ENCODE peak calls at places on chromosomes 11 and 22, in nine cellular contexts. D is astrocyte of the spinal cord, G is adrenal gland, I is LNCaP clone FGC, Y is fibroblast of the aortic adventitia, P is suprapubic skin, O is heart left ventricle, J is kidney epithelial cell, R is PC-9. W is an unnamed sample.

GRCh38 chr22:36017661-36018091 is 10.9 kb downstream of the RBFOX2 start:
- DNase-seq in J (no peak), P (no peak), D (no peak), G (no peak), O (no peak), I (no peak), Y (no peak), R (no peak), W (no peak)

GRCh38 chr22:29380032-29380781 is 8.2 kb downstream of the AP1B1 start:
- DNase-seq in O (no peak), P (peak), J (no peak), D (no peak), G (no peak), Y (peak), R (peak), I (no peak), W (no peak)

GRCh38 chr11:34356130-34356529 is 1.7 kb downstream of the ABTB2 start:
- DNase-seq in I (no peak), G (no peak), Y (no peak), O (no peak), R (no peak), J (no peak), D (no peak), P (no peak), W (no peak)

GRCh38 chr22:50628543-50629134 is 687 bp upstream of the ARSA start:
- DNase-seq in Y (no peak), G (no peak), R (peak), P (peak), O (no peak), J (no peak), I (no peak), D (no peak), W (no peak)

GRCh38 chr22:22943521-22944267 is 56.1 kb downstream of the IGLL5 start:
- DNase-seq in R (no peak), D (no peak), J (no peak), I (no peak), G (peak), O (no peak), P (peak), Y (no peak), W (no peak)

GRCh38 chr11:37849731-37850130 is 1251.7 kb upstream of the RAG2 start:
- DNase-seq in I (no peak), P (no peak), O (no peak), G (no peak), Y (peak), J (no peak), D (no peak), R (no peak), W (no peak)

GRCh38 chr11:10575346-10575745 is 6.9 kb upstream of the LYVE1 start:
- DNase-seq in G (no peak), D (no peak), Y (no peak), O (no peak), I (no peak), R (no peak), P (no peak), J (no peak), W (no peak)

GRCh38 chr22:37254206-37254866 is 10.3 kb upstream of the RAC2 start:
- DNase-seq in G (no peak), O (no peak), I (no peak), J (no peak), Y (peak), R (peak), P (no peak), D (peak), W (peak)

GRCh38 chr11:73012121-73012863 is 129.8 kb downstream of the FCHSD2 start:
- DNase-seq in J (no peak), P (no peak), G (no peak), D (peak), R (no peak), Y (no peak), O (no peak), I (no peak), W (no peak)

GRCh38 chr22:36755316-36755715 is 20.6 kb downstream of the IFT27 start:
- DNase-seq in I (no peak), G (no peak), Y (no peak), O (no peak), R (no peak), P (peak), J (no peak), D (no peak), W (no peak)

GRCh38 chr11:46692450-46692849 is 8.0 kb downstream of the ARHGAP1 start:
- DNase-seq in J (no peak), R (no peak), I (no peak), Y (no peak), P (no peak), O (no peak), G (no peak), D (no peak), W (no peak)

GRCh38 chr11:82494988-82495432 is 238.7 kb downstream of the FAM181B start:
- DNase-seq in Y (no peak), I (peak), R (no peak), P (no peak), G (no peak), O (no peak), D (no peak), J (no peak), W (no peak)

GRCh38 chr11:97743205-97743742 is 1277.5 kb upstream of the CNTN5 start:
- DNase-seq in Y (peak), I (peak), G (no peak), J (peak), D (peak), O (no peak), P (no peak), R (no peak), W (no peak)

GRCh38 chr22:31628969-31629723 is 32.9 kb downstream of the PISD start:
- DNase-seq in O (no peak), G (no peak), I (no peak), Y (no peak), P (no peak), R (no peak), J (no peak), D (no peak), W (no peak)

GRCh38 chr11:115912484-115912945 is 408.3 kb upstream of the CADM1 start:
- DNase-seq in O (no peak), R (no peak), D (peak), G (no peak), Y (no peak), J (no peak), I (no peak), P (no peak), W (no peak)

GRCh38 chr22:37601540-37602442 is 6.8 kb upstream of the GGA1 start:
- DNase-seq in G (no peak), R (peak), J (peak), I (peak), O (no peak), D (peak), P (no peak), Y (peak), W (no peak)

GRCh38 chr22:22194931-22195264 is 49.7 kb upstream of the VPREB1 start:
- DNase-seq in Y (no peak), D (no peak), R (no peak), J (no peak), I (no peak), O (no peak), G (no peak), P (no peak), W (no peak)

GRCh38 chr22:30521368-30522156 is 16.1 kb upstream of the SEC14L4 start:
- DNase-seq in G (no peak), D (no peak), P (no peak), O (no peak), Y (no peak), I (no peak), J (no peak), R (no peak), W (no peak)

GRCh38 chr11:15770798-15771414 is 585.4 kb downstream of the SOX6 start:
- DNase-seq in Y (peak), D (peak), I (no peak), P (no peak), J (no peak), G (no peak), O (peak), R (no peak), W (peak)

GRCh38 chr11:67500818-67501584 is 4.2 kb downstream of the PITPNM1 start:
- DNase-seq in D (no peak), J (no peak), P (no peak), I (no peak), R (no peak), G (no peak), O (no peak), Y (no peak), W (no peak)

GRCh38 chr22:44020981-44021380 is 3.1 kb upstream of the PARVB start:
- DNase-seq in D (peak), P (no peak), R (no peak), I (no peak), G (no peak), J (no peak), Y (no peak), O (no peak), W (no peak)

GRCh38 chr11:128658499-128658898 is 35.4 kb upstream of the FLI1 start:
- DNase-seq in D (no peak), G (no peak), I (no peak), O (no peak), R (no peak), P (no peak), J (no peak), Y (no peak), W (no peak)

GRCh38 chr11:121931748-121932352 is 184.2 kb downstream of the BLID start:
- DNase-seq in R (peak), J (no peak), D (no peak), G (no peak), O (no peak), Y (no peak), P (no peak), I (no peak), W (no peak)

GRCh38 chr11:118258410-118258809 is 5.7 kb downstream of the MPZL2 start:
- DNase-seq in J (no peak), Y (no peak), O (no peak), D (no peak), I (no peak), P (no peak), R (peak), G (no peak), W (no peak)
- TF ChIP-seq CTCF in J (peak), Y (peak), O (no peak), D (peak), I (peak), P (no peak), R (peak), G (no peak), W (peak)

DNA sequence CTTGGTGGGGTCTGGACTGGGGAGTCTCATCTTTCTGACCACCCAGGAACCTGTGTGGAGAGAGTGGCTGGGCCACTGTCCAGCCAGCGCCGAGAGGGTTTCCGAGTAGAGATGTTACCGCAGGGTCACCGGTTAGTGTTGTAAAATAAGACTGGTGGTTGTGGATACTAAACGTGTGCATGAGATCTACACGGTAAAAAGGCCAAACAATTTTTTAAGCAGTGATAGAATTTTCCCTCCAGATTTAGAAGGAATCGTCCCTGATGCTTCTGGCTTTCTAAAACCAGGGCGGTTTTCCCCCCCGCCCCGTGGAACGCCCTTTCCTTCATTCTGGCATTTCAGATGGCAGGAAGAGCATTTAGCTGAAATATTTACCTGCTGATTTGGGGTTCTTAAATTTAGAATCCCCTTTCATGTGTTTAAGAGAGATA is 72.6 kb upstream of the PPARA start:
- DNase-seq in G (no peak), P (peak), J (no peak), R (no peak), I (no peak), D (no peak), Y (peak), O (no peak), W (no peak)
- H3K4me3 ChIP-seq in G (no peak), P (peak), J (peak), R (no peak), I (peak), D (peak), Y (peak), O (peak), W (peak)

GRCh38 chr11:75248924-75249256 is 8.3 kb downstream of the TPBGL start:
- DNase-seq in J (no peak), P (no peak), G (no peak), Y (no peak), R (no peak), O (no peak), I (no peak), D (no peak), W (no peak)
- TF ChIP-seq CTCF in J (no peak), P (no peak), G (no peak), Y (no peak), R (peak), O (no peak), I (no peak), D (no peak), W (no peak)

GRCh38 chr11:59197990-59198389 is 14.7 kb downstream of the MPEG1 start:
- DNase-seq in P (no peak), O (peak), G (peak), I (no peak), Y (peak), R (no peak), J (no peak), D (peak), W (no peak)
- H3K4me3 ChIP-seq in P (no peak), O (no peak), G (no peak), I (no peak), Y (no peak), R (no peak), J (no peak), D (no peak), W (no peak)

GRCh38 chr22:24104307-24105017 is 76.8 kb upstream of the SUSD2 start:
- DNase-seq in D (peak), Y (no peak), R (no peak), O (no peak), J (no peak), I (no peak), P (peak), G (no peak), W (no peak)

GRCh38 chr22:24102366-24103200 is 78.7 kb upstream of the SUSD2 start:
- DNase-seq in J (no peak), G (no peak), Y (no peak), I (no peak), D (no peak), O (no peak), P (peak), R (no peak), W (no peak)

GRCh38 chr22:24106385-24107381 is 74.6 kb upstream of the SUSD2 start:
- DNase-seq in R (no peak), O (no peak), J (no peak), G (no peak), D (no peak), Y (peak), P (no peak), I (no peak), W (no peak)

GRCh38 chr22:24105661-24106060 is 75.6 kb upstream of the SUSD2 start:
- DNase-seq in P (no peak), I (no peak), O (no peak), R (no peak), G (no peak), Y (no peak), D (no peak), J (no peak), W (no peak)

GRCh38 chr22:24105018-24105360 is 76.3 kb upstream of the SUSD2 start:
- DNase-seq in G (no peak), J (no peak), O (no peak), Y (peak), D (no peak), P (no peak), I (no peak), R (no peak), W (no peak)
- TF ChIP-seq CTCF in G (no peak), J (no peak), O (no peak), Y (no peak), D (no peak), P (no peak), I (no peak), R (no peak), W (no peak)

DNA sequence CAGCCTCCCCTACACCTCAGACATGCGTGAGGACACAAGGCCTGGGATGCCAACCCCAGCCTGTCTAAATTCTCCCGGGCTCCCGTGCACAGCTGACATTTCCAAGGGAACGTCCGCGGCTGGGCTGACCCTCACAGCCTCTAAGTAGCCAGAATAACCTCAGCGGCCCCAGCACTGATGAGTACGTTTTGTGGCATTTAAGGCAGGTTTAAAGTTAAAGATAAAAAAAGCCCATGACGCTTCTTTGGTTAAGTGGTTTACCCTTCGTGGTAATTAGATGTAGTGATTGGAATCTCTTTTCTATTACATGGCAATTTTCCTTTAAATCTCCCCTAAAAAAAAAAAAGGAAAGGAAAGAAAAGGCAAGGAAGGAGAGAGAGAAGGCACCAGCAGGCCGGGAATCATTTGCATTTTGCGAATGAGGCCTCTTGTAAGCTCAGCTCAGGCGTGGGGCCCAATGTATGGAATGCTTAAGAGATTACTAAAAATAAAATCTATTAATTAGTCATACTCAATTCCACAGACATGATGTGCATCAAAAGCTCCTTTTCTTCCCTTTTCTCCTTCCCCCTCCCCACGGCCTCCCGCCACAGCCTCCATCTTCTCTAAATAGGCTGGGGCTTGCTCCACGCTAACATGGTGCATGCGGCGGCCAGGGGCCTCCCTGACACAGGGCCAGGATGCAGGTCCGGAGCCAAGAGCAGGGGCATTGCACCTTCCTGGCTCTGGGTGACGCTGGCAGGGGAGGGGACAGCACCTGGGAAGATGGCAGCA is 44.1 kb downstream of the MACROD1 start:
- DNase-seq in G (no peak), D (peak), P (no peak), I (no peak), J (peak), O (no peak), Y (peak), R (no peak), W (peak)
- H3K4me3 ChIP-seq in G (no peak), D (no peak), P (no peak), I (no peak), J (no peak), O (no peak), Y (no peak), R (no peak), W (no peak)

GRCh38 chr22:27335102-27335660 is 466.4 kb downstream of the MN1 start:
- DNase-seq in G (no peak), O (no peak), R (no peak), J (no peak), P (no peak), I (no peak), Y (no peak), D (no peak), W (no peak)

GRCh38 chr22:27329966-27330645 is 471.4 kb downstream of the MN1 start:
- DNase-seq in G (no peak), O (no peak), P (no peak), R (no peak), J (no peak), I (no peak), Y (no peak), D (no peak), W (no peak)

GRCh38 chr22:27329471-27329870 is 472.1 kb downstream of the MN1 start:
- DNase-seq in J (no peak), R (no peak), O (no peak), I (no peak), G (no peak), P (no peak), D (no peak), Y (no peak), W (no peak)

GRCh38 chr22:27327981-27328721 is 473.4 kb downstream of the MN1 start:
- DNase-seq in D (no peak), R (no peak), J (no peak), G (no peak), Y (no peak), P (no peak), I (no peak), O (no peak), W (no peak)

GRCh38 chr22:27331526-27332281 is 469.9 kb downstream of the MN1 start:
- DNase-seq in D (peak), O (no peak), I (no peak), P (no peak), R (no peak), J (no peak), G (no peak), Y (peak), W (no peak)
- TF ChIP-seq CTCF in D (peak), O (peak), I (peak), P (peak), R (peak), J (peak), G (peak), Y (peak), W (peak)

DNA sequence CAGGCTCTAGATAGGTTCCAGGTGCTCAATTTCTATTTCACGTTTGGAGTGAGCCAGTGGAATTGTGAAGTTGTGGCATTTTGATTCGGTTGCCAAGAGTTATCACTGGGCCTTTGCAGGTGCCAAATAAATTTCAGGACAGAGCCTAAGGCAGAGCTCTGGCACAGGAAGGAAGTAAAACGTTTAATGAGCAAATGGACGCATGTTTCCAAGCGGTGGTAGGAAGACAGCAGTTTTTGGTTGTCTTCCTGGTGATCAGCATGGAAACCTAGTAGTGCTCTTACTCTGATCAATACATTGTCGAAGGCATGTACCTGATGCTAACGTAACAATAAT is 452 bp downstream of the BIRC3 start:
- DNase-seq in D (no peak), I (no peak), R (no peak), O (no peak), G (no peak), P (no peak), J (no peak), Y (peak), W (no peak)
- H3K4me3 ChIP-seq in D (peak), I (peak), R (peak), O (peak), G (peak), P (peak), J (peak), Y (peak), W (peak)

DNA sequence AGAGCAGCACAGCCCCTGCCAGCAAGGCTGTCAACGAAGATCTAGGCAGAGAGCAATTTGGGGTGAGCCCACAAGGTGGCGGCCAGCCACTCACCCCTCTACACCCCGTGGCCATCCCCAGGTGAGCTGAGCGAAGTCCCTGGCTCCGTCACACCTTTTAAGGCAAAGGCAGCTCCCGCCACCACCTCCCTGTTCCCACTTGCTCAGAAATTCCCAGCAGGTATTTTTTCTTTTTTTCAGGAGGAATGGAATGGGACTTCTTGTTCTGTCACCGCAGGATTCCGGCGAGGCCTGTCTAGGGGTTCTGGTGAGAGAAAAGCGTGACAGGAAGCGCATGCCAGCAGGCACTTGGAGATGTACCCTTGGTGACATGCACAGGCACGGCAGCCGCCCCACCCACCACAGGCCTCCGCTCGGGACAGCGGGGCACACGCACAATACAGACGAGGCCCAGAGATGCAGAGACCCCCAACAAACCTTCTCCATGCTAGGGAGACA is 10.0 kb downstream of the RPL3 start:
- DNase-seq in I (no peak), D (no peak), G (no peak), Y (no peak), O (no peak), J (no peak), R (no peak), P (peak), W (no peak)
- TF ChIP-seq CTCF in I (no peak), D (peak), G (no peak), Y (peak), O (no peak), J (peak), R (peak), P (no peak), W (peak)